ENCODE peak calls at places on chromosomes 7 and 10, in seven cellular contexts. S is fibroblast of the aortic adventitia, A is IMR-90, W is glutamatergic neuron, I is fibroblast of mammary gland, J is WTC11, R is brain microvascular endothelial cell. Z is an unnamed sample.

GRCh38 chr7:8133955-8134733 is 127.8 kb downstream of the ICA1 start:
- DNase-seq in S (no peak), A (no peak), W (no peak), I (no peak), J (no peak), R (no peak), Z (no peak)

GRCh38 chr10:81564143-81564542 is 310.9 kb upstream of the NRG3 start:
- DNase-seq in S (no peak), A (no peak), W (no peak), I (no peak), J (no peak), R (no peak), Z (no peak)

GRCh38 chr7:46239856-46240255 is 318.8 kb upstream of the IGFBP3 start:
- DNase-seq in S (no peak), A (peak; percentile 70), W (no peak), I (no peak), J (no peak), R (no peak), Z (no peak)

GRCh38 chr7:128098629-128099028 is 67.4 kb upstream of the LRRC4 start:
- DNase-seq in S (no peak), A (no peak), W (no peak), I (no peak), J (no peak), R (no peak), Z (no peak)

GRCh38 chr10:31149835-31150512 is 118.3 kb upstream of the ZNF438 start:
- DNase-seq in S (no peak), A (no peak), W (no peak), I (no peak), J (no peak), R (no peak), Z (no peak)

GRCh38 chr7:152989889-152990380 is 230.4 kb downstream of the ACTR3B start:
- DNase-seq in S (peak; percentile 46), A (peak; percentile 3), W (no peak), I (no peak), J (peak; percentile 75), R (no peak), Z (peak; percentile 14)

GRCh38 chr10:48467669-48468068 is 137.2 kb downstream of the ARHGAP22 start:
- DNase-seq in S (no peak), A (no peak), W (no peak), I (no peak), J (no peak), R (no peak), Z (no peak)

GRCh38 chr10:123669901-123670300 is 3.7 kb downstream of the GPR26 start:
- DNase-seq in S (no peak), A (no peak), W (no peak), I (peak; percentile 9), J (no peak), R (no peak), Z (no peak)

GRCh38 chr7:135757719-135758411 is 9.3 kb upstream of the FAM180A start:
- DNase-seq in S (peak; percentile 95), A (peak; percentile 54), W (no peak), I (peak; percentile 75), J (no peak), R (no peak), Z (peak; percentile 71)

GRCh38 chr7:1096156-1097119 is 8.5 kb downstream of the GPER1 start:
- DNase-seq in S (peak; percentile 38), A (no peak), W (no peak), I (no peak), J (no peak), R (no peak), Z (no peak)

GRCh38 chr7:82036146-82036886 is 266.5 kb upstream of the HGF start:
- DNase-seq in S (peak; percentile 81), A (peak; percentile 91), W (no peak), I (peak; percentile 89), J (no peak), R (peak; percentile 70), Z (peak; percentile 73)

GRCh38 chr7:116811768-116812167 is 50.6 kb upstream of the CAPZA2 start:
- DNase-seq in S (no peak), A (no peak), W (no peak), I (no peak), J (no peak), R (no peak), Z (no peak)

GRCh38 chr10:88991161-88991899 is 732 bp downstream of the FAS start:
- DNase-seq in S (peak; percentile 75), A (peak; percentile 68), W (peak; percentile 36), I (peak; percentile 81), J (peak; percentile 31), R (peak; percentile 66), Z (peak; percentile 88)

GRCh38 chr10:60869916-60870728 is 73.9 kb downstream of the RHOBTB1 start:
- DNase-seq in S (no peak), A (no peak), W (no peak), I (no peak), J (no peak), R (no peak), Z (peak; percentile 16)

GRCh38 chr10:44995914-44996633 is 4.6 kb upstream of the ZNF22 start:
- DNase-seq in S (peak; percentile 84), A (peak; percentile 71), W (no peak), I (peak; percentile 81), J (no peak), R (peak; percentile 32), Z (peak; percentile 89)

GRCh38 chr7:132053871-132054270 is 497.4 kb upstream of the PODXL start:
- DNase-seq in S (no peak), A (no peak), W (no peak), I (no peak), J (no peak), R (no peak), Z (no peak)

GRCh38 chr10:33134011-33134751 is 176.2 kb upstream of the ITGB1 start:
- DNase-seq in S (peak; percentile 95), A (peak; percentile 88), W (no peak), I (peak; percentile 92), J (no peak), R (peak; percentile 53), Z (peak; percentile 89)

GRCh38 chr7:150947761-150948680 is 30.1 kb downstream of the KCNH2 start:
- DNase-seq in S (no peak), A (no peak), W (peak; percentile 23), I (no peak), J (no peak), R (no peak), Z (no peak)

GRCh38 chr10:58943234-58943633 is 233.2 kb upstream of the PHYHIPL start:
- DNase-seq in S (no peak), A (no peak), W (no peak), I (peak; percentile 80), J (no peak), R (peak; percentile 59), Z (peak; percentile 64)

GRCh38 chr10:132613566-132614348 is 76.2 kb downstream of the INPP5A start:
- DNase-seq in S (no peak), A (no peak), W (no peak), I (no peak), J (no peak), R (no peak), Z (no peak)

GRCh38 chr10:58892039-58892665 is 284.3 kb upstream of the PHYHIPL start:
- DNase-seq in S (peak; percentile 52), A (no peak), W (no peak), I (no peak), J (no peak), R (no peak), Z (peak; percentile 65)

GRCh38 chr10:5494611-5495010 is 4.8 kb downstream of the CALML5 start:
- DNase-seq in S (no peak), A (no peak), W (no peak), I (no peak), J (no peak), R (no peak), Z (no peak)

GRCh38 chr7:98209166-98209920 is 1.9 kb upstream of the BHLHA15 start:
- DNase-seq in S (no peak), A (no peak), W (no peak), I (no peak), J (peak; percentile 8), R (no peak), Z (no peak)

GRCh38 chr7:100091411-100092181 is 2.8 kb downstream of the COPS6 start:
- DNase-seq in S (no peak), A (peak; percentile 37), W (no peak), I (no peak), J (no peak), R (peak; percentile 35), Z (no peak)

GRCh38 chr7:37109016-37109415 is 339.6 kb downstream of the ELMO1 start:
- DNase-seq in S (no peak), A (no peak), W (peak; percentile 35), I (no peak), J (no peak), R (no peak), Z (no peak)

GRCh38 chr10:13271552-13272163 is 28.2 kb downstream of the PHYH start:
- DNase-seq in S (no peak), A (peak; percentile 22), W (peak; percentile 78), I (peak; percentile 8), J (peak; percentile 86), R (peak; percentile 10), Z (peak; percentile 29)

GRCh38 chr7:122038904-122039303 is 105.1 kb downstream of the AASS start:
- DNase-seq in S (peak; percentile 3), A (peak; percentile 4), W (no peak), I (peak; percentile 5), J (no peak), R (no peak), Z (peak; percentile 8)

GRCh38 chr7:143426479-143427142 is 16.6 kb upstream of the TAS2R60 start:
- DNase-seq in S (no peak), A (no peak), W (no peak), I (no peak), J (no peak), R (no peak), Z (no peak)

GRCh38 chr7:22832422-22832821 is 9.8 kb upstream of the TOMM7 start:
- DNase-seq in S (no peak), A (peak; percentile 71), W (no peak), I (peak; percentile 48), J (no peak), R (no peak), Z (no peak)

GRCh38 chr7:149721084-149721601 is 52.2 kb downstream of the ZNF467 start:
- DNase-seq in S (no peak), A (no peak), W (no peak), I (no peak), J (no peak), R (no peak), Z (no peak)

GRCh38 chr7:43954524-43955228 is 28.4 kb downstream of the UBE2D4 start:
- DNase-seq in S (peak; percentile 58), A (peak; percentile 75), W (peak; percentile 38), I (peak; percentile 71), J (peak; percentile 45), R (peak; percentile 74), Z (peak; percentile 77)
- TF ChIP-seq CTCF in S (peak; percentile 52), A (peak; percentile 59), W (no peak), I (peak; percentile 59), J (no peak), R (peak; percentile 78), Z (peak; percentile 68)

GRCh38 chr7:21251166-21251806 is 176.6 kb upstream of the SP4 start:
- DNase-seq in S (no peak), A (no peak), W (no peak), I (no peak), J (no peak), R (no peak), Z (no peak)
- TF ChIP-seq CTCF in S (no peak), A (no peak), W (no peak), I (no peak), J (no peak), R (no peak), Z (no peak)

GRCh38 chr10:104301907-104302690 is 33.1 kb downstream of the GSTO2 start:
- DNase-seq in S (no peak), A (peak; percentile 40), W (no peak), I (peak; percentile 60), J (no peak), R (no peak), Z (peak; percentile 61)
- TF ChIP-seq CTCF in S (peak; percentile 14), A (peak; percentile 23), W (no peak), I (peak; percentile 14), J (no peak), R (peak; percentile 38), Z (peak; percentile 29)

GRCh38 chr10:95550073-95550672 is 11.0 kb downstream of the SORBS1 start:
- DNase-seq in S (no peak), A (no peak), W (no peak), I (no peak), J (no peak), R (no peak), Z (peak; percentile 29)
- TF ChIP-seq CTCF in S (no peak), A (no peak), W (no peak), I (no peak), J (no peak), R (no peak), Z (no peak)

Z was measured in choroid plexus epithelial cell.